ENCODE peak calls at places on chromosomes 3 and 15, in seven cellular contexts. J is OCI-LY7; C is sigmoid colon; R is kidney glomerular epithelial cell; V is tibial artery; Z is amniotic stem cell; E is activated naive CD4-positive, alpha-beta T cell treated with Interleukin-2 at 50 U/mL for 16 hours. G is an unnamed sample.

GRCh38 chr3:76028816-76029215 is 243.5 kb upstream of the ZNF717 start:
- DNase-seq in J (no peak), C (no peak), R (no peak), V (no peak), Z (no peak), E (no peak), G (no peak)

GRCh38 chr3:172198428-172198827 is 159.1 kb downstream of the FNDC3B start:
- DNase-seq in J (no peak), C (no peak), R (no peak), V (no peak), Z (no peak), E (no peak), G (no peak)

GRCh38 chr15:59237119-59237853 is 30.6 kb downstream of the LDHAL6B start:
- DNase-seq in J (peak; percentile 11), C (no peak), R (no peak), V (no peak), Z (no peak), E (no peak), G (no peak)

GRCh38 chr3:51836606-51837005 is 24.8 kb upstream of the IQCF2 start:
- DNase-seq in J (no peak), C (no peak), R (no peak), V (no peak), Z (no peak), E (no peak), G (no peak)

GRCh38 chr3:186646841-186647240 is 6.6 kb downstream of the FETUB start:
- DNase-seq in J (no peak), C (no peak), R (no peak), V (no peak), Z (no peak), E (no peak), G (no peak)

GRCh38 chr15:57432141-57432701 is 55.9 kb downstream of the CGNL1 start:
- DNase-seq in J (no peak), C (no peak), R (no peak), V (no peak), Z (no peak), E (no peak), G (no peak)

GRCh38 chr15:91884604-91885003 is 31.1 kb downstream of the SLCO3A1 start:
- DNase-seq in J (no peak), C (no peak), R (no peak), V (no peak), Z (no peak), E (no peak), G (no peak)

GRCh38 chr3:18111702-18112311 is 313.3 kb downstream of the SATB1 start:
- DNase-seq in J (peak; percentile 21), C (no peak), R (no peak), V (no peak), Z (peak; percentile 23), E (no peak), G (peak; percentile 56)

GRCh38 chr15:68241088-68241935 is 11.8 kb upstream of the CLN6 start:
- DNase-seq in J (no peak), C (no peak), R (no peak), V (no peak), Z (no peak), E (no peak), G (no peak)

GRCh38 chr15:79261836-79262235 is 20.7 kb upstream of the ANKRD34C start:
- DNase-seq in J (no peak), C (no peak), R (no peak), V (no peak), Z (no peak), E (no peak), G (no peak)

GRCh38 chr3:99843590-99844260 is 26.1 kb downstream of the CMSS1 start:
- DNase-seq in J (no peak), C (no peak), R (no peak), V (no peak), Z (no peak), E (no peak), G (peak; percentile 37)

GRCh38 chr3:169147246-169148008 is 516.1 kb downstream of the MECOM start:
- DNase-seq in J (no peak), C (peak; percentile 63), R (peak; percentile 68), V (peak; percentile 60), Z (peak; percentile 26), E (no peak), G (peak; percentile 76)

GRCh38 chr3:23390446-23390845 is 187.3 kb downstream of the UBE2E2 start:
- DNase-seq in J (peak; percentile 88), C (no peak), R (no peak), V (no peak), Z (no peak), E (no peak), G (no peak)

GRCh38 chr3:181300033-181300432 is 310.5 kb upstream of the DNAJC19 start:
- DNase-seq in J (no peak), C (no peak), R (no peak), V (no peak), Z (no peak), E (no peak), G (no peak)

GRCh38 chr3:52062499-52062898 is 6.1 kb upstream of the DUSP7 start:
- DNase-seq in J (peak; percentile 19), C (no peak), R (peak; percentile 56), V (no peak), Z (peak; percentile 41), E (no peak), G (peak; percentile 91)

GRCh38 chr15:40928975-40929729 is at the start of gene DLL4:
- DNase-seq in J (no peak), C (no peak), R (no peak), V (no peak), Z (no peak), E (peak; percentile 47), G (peak; percentile 30)

GRCh38 chr3:50502584-50503423 is 630 bp downstream of the CACNA2D2 start:
- DNase-seq in J (no peak), C (no peak), R (no peak), V (no peak), Z (no peak), E (no peak), G (no peak)

GRCh38 chr15:60844431-60845174 is 365.7 kb upstream of the ICE2 start:
- DNase-seq in J (no peak), C (no peak), R (no peak), V (no peak), Z (no peak), E (peak; percentile 61), G (no peak)

GRCh38 chr15:38389924-38390542 is 63.9 kb upstream of the FAM98B start:
- DNase-seq in J (peak; percentile 68), C (no peak), R (peak; percentile 70), V (peak; percentile 77), Z (no peak), E (peak; percentile 62), G (peak; percentile 62)

GRCh38 chr3:54476876-54477275 is 354.5 kb downstream of the CACNA2D3 start:
- DNase-seq in J (no peak), C (no peak), R (peak; percentile 2), V (no peak), Z (no peak), E (no peak), G (no peak)

GRCh38 chr3:172673210-172673679 is 37.6 kb downstream of the NCEH1 start:
- DNase-seq in J (peak; percentile 75), C (peak; percentile 73), R (peak; percentile 81), V (no peak), Z (peak; percentile 54), E (peak; percentile 63), G (peak; percentile 74)

GRCh38 chr15:60423540-60423939 is 25.8 kb upstream of the ANXA2 start:
- DNase-seq in J (no peak), C (no peak), R (peak; percentile 95), V (no peak), Z (peak; percentile 92), E (no peak), G (peak; percentile 94)

GRCh38 chr15:101530224-101530958 is 40.9 kb upstream of the PCSK6 start:
- DNase-seq in J (no peak), C (no peak), R (no peak), V (no peak), Z (no peak), E (no peak), G (no peak)

G was measured in astrocyte of the spinal cord.